ENCODE peak calls at places on chromosomes 12 and 14, in eight cellular contexts. L is pancreas, T is lower lobe of right lung, K is psoas muscle, H is tibial artery, O is HepG2, Z is uterus, W is PC-3. D is an unnamed sample. For H3K36me3, the result is how much of the 10 kb centered on the place peaks cover.

GRCh38 chr12:13573698-13574321 is 377.3 kb downstream of the EMP1 start:
- DNase-seq in L (no peak), T (no peak), K (no peak), H (no peak), O (no peak), Z (no peak), W (peak), D (no peak)

GRCh38 chr12:51759175-51759574 is 89.3 kb downstream of the FIGNL2 start:
- DNase-seq in L (no peak), T (no peak), K (no peak), H (no peak), O (no peak), Z (no peak), W (peak), D (no peak)

GRCh38 chr12:99092100-99092851 is 447.2 kb downstream of the APAF1 start:
- DNase-seq in L (no peak), T (no peak), K (no peak), H (no peak), O (no peak), Z (no peak), W (no peak), D (no peak)

GRCh38 chr14:104576607-104577332 is 2.8 kb upstream of the C14orf180 start:
- DNase-seq in L (no peak), T (no peak), K (no peak), H (no peak), O (peak), Z (no peak), W (peak), D (no peak)

GRCh38 chr12:8088574-8088973 is 6.5 kb downstream of the NECAP1 start:
- DNase-seq in L (no peak), T (no peak), K (no peak), H (no peak), O (no peak), Z (no peak), W (no peak), D (no peak)

GRCh38 chr14:58639842-58640484 is 2.2 kb downstream of the DACT1 start:
- DNase-seq in L (peak), T (no peak), K (no peak), H (peak), O (peak), Z (peak), W (peak), D (no peak)

GRCh38 chr14:53048631-53049030 is 97.8 kb upstream of the FERMT2 start:
- DNase-seq in L (no peak), T (no peak), K (no peak), H (no peak), O (no peak), Z (no peak), W (no peak), D (no peak)

GRCh38 chr12:9782547-9783382 is 22.1 kb upstream of the CD69 start:
- DNase-seq in L (no peak), T (no peak), K (no peak), H (no peak), O (no peak), Z (no peak), W (no peak), D (no peak)

DNA sequence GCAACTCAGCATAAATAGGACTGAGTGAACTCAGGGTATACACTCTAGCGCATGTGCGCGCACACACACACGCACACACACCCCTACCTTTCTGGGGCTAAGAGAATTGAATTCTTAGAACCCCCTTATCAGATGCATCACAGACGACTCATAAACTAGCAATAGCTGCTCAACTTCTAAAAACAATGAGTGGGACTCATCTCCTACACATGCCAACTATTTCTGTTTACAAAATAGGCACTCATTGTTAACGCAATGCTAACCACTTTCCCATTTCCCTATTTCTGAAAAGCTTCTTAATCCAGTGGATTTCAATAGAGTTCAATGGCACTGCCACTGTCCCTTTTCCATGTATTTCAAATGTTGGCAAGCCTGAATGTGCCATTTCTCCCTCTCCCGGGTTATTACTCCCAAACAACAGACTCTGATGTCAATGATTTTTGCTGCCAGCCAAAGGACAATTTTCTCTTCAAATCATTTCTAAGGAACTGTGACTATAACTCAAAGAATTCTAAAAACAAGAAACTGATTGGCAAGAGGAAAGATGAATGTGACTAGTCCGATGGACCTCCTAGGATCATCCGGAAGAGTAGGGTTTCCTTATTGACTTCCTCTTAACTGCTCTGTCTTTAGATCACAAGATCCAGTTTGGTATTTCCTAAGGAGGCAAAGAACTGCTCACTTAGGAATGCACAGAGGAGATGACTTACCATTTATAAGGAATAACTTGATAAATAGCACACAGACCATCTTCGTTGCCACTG is 48.8 kb downstream of the SLC38A1 start:
- DNase-seq in L (no peak), T (no peak), K (no peak), H (no peak), O (peak), Z (no peak), W (peak), D (no peak)
- H3K27ac ChIP-seq in L (no peak), T (no peak), K (no peak), H (peak), O (no peak), Z (no peak), W (peak), D (no peak)

GRCh38 chr12:67275380-67275913 is 6.3 kb downstream of the CAND1 start:
- DNase-seq in L (no peak), T (no peak), K (no peak), H (no peak), O (peak), Z (no peak), W (peak), D (no peak)

GRCh38 chr12:67280572-67280971 is 11.4 kb downstream of the CAND1 start:
- DNase-seq in L (no peak), T (no peak), K (no peak), H (no peak), O (no peak), Z (no peak), W (no peak), D (no peak)

GRCh38 chr12:67280088-67280487 is 10.9 kb downstream of the CAND1 start:
- DNase-seq in L (no peak), T (no peak), K (no peak), H (no peak), O (no peak), Z (no peak), W (no peak), D (no peak)

GRCh38 chr12:67276469-67276868 is 7.3 kb downstream of the CAND1 start:
- DNase-seq in L (no peak), T (no peak), K (no peak), H (no peak), O (no peak), Z (no peak), W (no peak), D (no peak)

GRCh38 chr12:67279637-67280036 is 10.5 kb downstream of the CAND1 start:
- DNase-seq in L (no peak), T (no peak), K (no peak), H (no peak), O (no peak), Z (no peak), W (no peak), D (no peak)
- H3K36me3 ChIP-seq in L (under half), T (under half), K (under half), H (under half), O (under half), Z (under half), W (under half), D (under half)

DNA sequence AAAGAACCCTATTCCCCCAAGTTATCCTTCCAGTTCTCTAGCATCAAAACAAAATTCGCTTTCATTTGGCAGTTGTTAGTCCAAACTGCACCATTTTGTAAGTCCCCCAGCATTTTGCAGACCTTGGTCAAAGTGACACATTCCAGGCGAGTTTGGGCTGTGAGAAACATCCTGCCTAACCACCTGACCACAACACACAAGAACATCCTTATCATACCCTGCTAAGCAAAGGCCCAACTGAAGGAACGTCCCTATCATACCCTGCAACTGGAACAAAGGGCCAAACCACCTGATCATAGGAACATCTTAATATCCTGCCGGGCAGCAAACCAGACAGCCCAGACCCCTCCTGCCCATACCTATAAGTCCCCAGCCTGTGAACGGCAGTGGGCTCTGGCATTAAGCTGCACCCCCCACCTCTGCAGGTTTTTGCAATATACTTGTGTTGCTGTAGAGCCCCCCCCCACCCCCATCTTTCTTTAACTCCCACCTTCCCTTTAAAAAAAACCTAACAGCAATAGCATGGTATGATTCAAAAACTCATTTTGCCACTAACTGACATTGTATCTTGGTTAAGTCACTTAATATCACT is 2.7 kb downstream of the PCNX4 start:
- DNase-seq in L (no peak), T (no peak), K (no peak), H (no peak), O (peak), Z (no peak), W (peak), D (no peak)
- H3K4me3 ChIP-seq in L (no peak), T (no peak), K (peak), H (no peak), O (peak), Z (no peak), W (peak), D (no peak)

DNA sequence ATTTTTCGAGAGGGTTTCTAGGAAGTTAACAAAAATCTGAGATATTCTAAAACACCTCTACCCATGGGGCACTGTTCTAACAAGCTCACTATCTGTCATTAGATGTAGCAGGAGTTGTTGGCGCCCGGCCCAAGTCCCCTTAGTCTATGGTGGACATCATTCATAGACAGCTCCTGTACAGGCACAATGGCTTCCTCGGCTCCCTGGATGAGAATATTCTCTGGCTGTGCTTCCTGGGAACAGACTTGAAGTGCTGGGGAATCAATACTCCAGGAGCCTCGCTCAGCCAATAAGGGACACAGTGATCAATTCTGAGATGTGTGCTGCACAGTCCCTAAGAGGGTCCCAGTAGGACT is 224.2 kb downstream of the KTN1 start:
- DNase-seq in L (no peak), T (no peak), K (no peak), H (no peak), O (no peak), Z (no peak), W (no peak), D (no peak)
- H3K27ac ChIP-seq in L (no peak), T (no peak), K (no peak), H (no peak), O (no peak), Z (no peak), W (peak), D (no peak)

GRCh38 chr12:57733928-57734327 is 4.6 kb downstream of the AGAP2 start:
- DNase-seq in L (no peak), T (no peak), K (no peak), H (no peak), O (no peak), Z (no peak), W (no peak), D (no peak)
- H3K36me3 ChIP-seq in L (under half), T (under half), K (under half), H (under half), O (under half), Z (under half), W (under half), D (under half)

DNA sequence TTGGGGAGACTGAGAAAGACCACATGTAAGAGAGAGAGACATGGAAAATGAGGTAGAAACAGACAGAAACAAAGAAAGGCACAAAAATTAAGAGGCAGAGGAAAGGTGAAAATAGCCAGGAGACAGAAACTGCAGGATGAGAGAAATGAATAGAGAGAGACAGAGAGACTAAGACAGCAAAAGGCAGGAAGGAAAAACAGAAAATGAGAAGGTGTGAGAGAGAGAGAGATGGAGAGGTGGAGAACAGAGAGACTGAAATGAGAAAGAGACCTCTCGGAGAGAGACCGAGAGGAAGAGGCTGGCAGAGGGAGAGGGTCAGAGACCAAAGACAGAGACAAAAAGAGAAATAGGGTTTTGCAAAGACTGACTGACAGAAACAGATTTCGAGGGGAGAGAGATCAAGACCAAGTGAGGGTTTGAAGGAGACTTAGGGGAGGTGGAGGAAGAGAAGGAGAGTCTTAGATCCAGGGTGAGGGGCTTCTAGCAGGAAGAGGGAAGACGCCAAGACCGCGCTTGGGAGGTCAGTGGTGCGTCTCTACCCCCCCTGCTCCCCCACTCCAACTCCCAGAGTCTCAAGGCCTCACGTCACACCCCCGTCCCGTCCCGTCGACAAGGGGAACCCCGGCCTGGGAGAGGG is 1.1 kb upstream of the AQP5 start:
- DNase-seq in L (no peak), T (no peak), K (no peak), H (no peak), O (no peak), Z (no peak), W (no peak), D (no peak)
- H3K4me3 ChIP-seq in L (no peak), T (no peak), K (no peak), H (no peak), O (no peak), Z (no peak), W (no peak), D (no peak)

GRCh38 chr14:77043984-77044485 is 15.5 kb upstream of the IRF2BPL start:
- DNase-seq in L (no peak), T (no peak), K (peak), H (no peak), O (no peak), Z (peak), W (no peak), D (peak)
- H3K27ac ChIP-seq in L (peak), T (peak), K (peak), H (peak), O (peak), Z (peak), W (peak), D (no peak)

GRCh38 chr12:124377981-124378509 is 83.2 kb downstream of the RFLNA start:
- DNase-seq in L (no peak), T (no peak), K (no peak), H (no peak), O (no peak), Z (peak), W (no peak), D (no peak)

GRCh38 chr12:124381454-124382207 is 86.7 kb downstream of the RFLNA start:
- DNase-seq in L (peak), T (peak), K (peak), H (peak), O (no peak), Z (peak), W (peak), D (peak)

GRCh38 chr12:124380793-124381453 is 86.0 kb downstream of the RFLNA start:
- DNase-seq in L (no peak), T (no peak), K (no peak), H (no peak), O (no peak), Z (no peak), W (peak), D (no peak)

GRCh38 chr12:124379938-124380754 is 85.3 kb downstream of the RFLNA start:
- DNase-seq in L (no peak), T (peak), K (peak), H (peak), O (no peak), Z (peak), W (peak), D (peak)

DNA sequence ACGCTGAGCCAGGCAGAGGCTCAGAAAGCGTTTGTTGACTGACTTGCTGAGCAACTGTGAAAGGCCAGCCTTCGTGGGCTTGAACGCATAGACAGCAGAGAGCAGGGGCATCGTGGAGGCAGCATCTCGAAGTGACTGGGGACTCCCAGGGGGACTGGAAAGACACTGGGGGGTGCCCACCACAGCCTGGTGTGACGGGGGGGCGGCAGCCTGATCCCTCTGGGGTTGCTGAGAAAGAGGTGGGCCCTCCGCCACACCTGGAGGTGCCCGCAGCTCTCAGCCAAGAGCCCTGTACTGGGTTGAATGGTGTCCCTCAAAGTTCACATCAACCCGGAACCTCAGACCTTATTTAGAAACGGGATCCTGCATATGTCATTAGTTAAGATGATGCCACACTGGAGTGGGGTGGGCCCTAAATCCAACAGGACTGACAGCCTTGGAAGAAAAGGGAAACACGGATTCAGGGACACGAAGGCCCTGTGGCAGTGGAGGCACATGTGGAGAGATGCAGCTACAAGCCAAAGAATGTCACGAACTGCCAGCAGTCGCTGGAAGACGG is 84.6 kb downstream of the RFLNA start:
- DNase-seq in L (no peak), T (no peak), K (no peak), H (no peak), O (no peak), Z (peak), W (no peak), D (no peak)
- H3K36me3 ChIP-seq in L (under half), T (half or more), K (under half), H (half or more), O (under half), Z (under half), W (half or more), D (under half)

D was measured in aorta.